ENCODE peak calls at places on chromosomes 6 and 20, in eight cellular contexts. H is fibroblast of lung; T is heart left ventricle; A is mucosa of descending colon; I is left ventricle myocardium inferior; K is upper lobe of left lung; M is MM.1S; O is CD8-positive, alpha-beta T cell. G is an unnamed sample. For H3K36me3 and H3K9me3, the result is how much of the 10 kb centered on the place peaks cover.

GRCh38 chr20:401682-402495 is 6.2 kb upstream of the RBCK1 start:
- DNase-seq in M (no peak), T (no peak), H (peak), K (no peak), I (no peak), O (no peak), A (peak), G (no peak)

GRCh38 chr20:53872561-53873248 is 197.7 kb downstream of the BCAS1 start:
- DNase-seq in O (peak), M (peak), K (no peak), T (no peak), I (no peak), A (peak), H (peak), G (no peak)

GRCh38 chr6:130161627-130162404 is 60.9 kb downstream of the SAMD3 start:
- DNase-seq in M (no peak), O (no peak), A (peak), H (peak), T (no peak), I (no peak), K (no peak), G (no peak)

GRCh38 chr6:117549606-117550005 is 52.7 kb downstream of the GOPC start:
- DNase-seq in M (peak), O (no peak), I (no peak), H (no peak), T (no peak), A (peak), K (no peak), G (no peak)

GRCh38 chr6:147194652-147195403 is 9.4 kb upstream of the STXBP5 start:
- DNase-seq in M (no peak), H (peak), T (no peak), A (no peak), O (no peak), I (no peak), K (no peak), G (no peak)

GRCh38 chr6:44117397-44118128 is 9.7 kb downstream of the MRPL14 start:
- DNase-seq in A (no peak), I (no peak), M (peak), K (no peak), H (no peak), T (no peak), O (no peak), G (no peak)

GRCh38 chr20:32452776-32453466 is 94.8 kb downstream of the ASXL1 start:
- DNase-seq in K (no peak), T (no peak), H (no peak), A (no peak), I (no peak), O (no peak), M (no peak), G (peak)

GRCh38 chr6:68778356-68779020 is 143.4 kb downstream of the ADGRB3 start:
- DNase-seq in K (no peak), I (no peak), A (no peak), H (peak), T (peak), M (peak), O (no peak), G (no peak)

GRCh38 chr20:32483351-32484220 is 101.5 kb downstream of the NOL4L start:
- DNase-seq in A (peak), K (peak), T (peak), O (peak), M (peak), H (peak), I (peak), G (peak)

GRCh38 chr20:48921883-48922867 is 664 bp downstream of the ARFGEF2 start:
- DNase-seq in I (peak), K (no peak), T (peak), O (no peak), M (peak), H (peak), A (peak), G (peak)

GRCh38 chr6:125789576-125790402 is 971 bp upstream of the NCOA7 start:
- DNase-seq in A (peak), I (peak), O (peak), M (peak), T (peak), H (peak), K (peak), G (peak)

DNA sequence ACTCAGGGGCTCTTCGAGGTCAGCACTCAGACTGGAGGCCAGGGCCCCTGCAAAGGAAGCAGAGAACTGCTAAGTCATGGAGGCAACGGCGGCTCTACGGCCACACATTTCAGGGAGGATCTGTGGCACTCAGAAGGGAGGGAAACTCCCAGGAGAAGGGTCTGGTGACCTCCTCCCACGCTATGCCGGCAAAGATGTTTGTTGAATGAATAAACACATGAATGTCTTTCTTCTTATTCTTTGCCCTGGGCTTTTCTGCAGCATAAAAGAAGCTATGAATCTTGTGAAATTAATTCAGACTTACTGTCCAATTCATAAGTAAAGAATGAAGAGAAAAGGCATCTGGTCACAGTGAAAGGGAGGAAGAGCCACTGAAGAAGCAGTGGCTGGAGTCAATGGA is 25.3 kb downstream of the INSM1 start:
- DNase-seq in H (no peak), M (no peak), O (no peak), K (no peak), I (no peak), A (no peak), T (no peak), G (no peak)
- H3K36me3 ChIP-seq in H (under half), M (under half), O (under half), K (half or more), I (half or more), A (under half), T (under half), G (half or more)

GRCh38 chr20:62352402-62353288 is 14.5 kb downstream of the LAMA5 start:
- DNase-seq in H (no peak), T (peak), O (no peak), A (no peak), K (peak), M (no peak), I (peak), G (peak)
- TF ChIP-seq CTCF in H (no peak), T (no peak), O (no peak), A (no peak), K (no peak), M (no peak), I (peak), G (peak)

DNA sequence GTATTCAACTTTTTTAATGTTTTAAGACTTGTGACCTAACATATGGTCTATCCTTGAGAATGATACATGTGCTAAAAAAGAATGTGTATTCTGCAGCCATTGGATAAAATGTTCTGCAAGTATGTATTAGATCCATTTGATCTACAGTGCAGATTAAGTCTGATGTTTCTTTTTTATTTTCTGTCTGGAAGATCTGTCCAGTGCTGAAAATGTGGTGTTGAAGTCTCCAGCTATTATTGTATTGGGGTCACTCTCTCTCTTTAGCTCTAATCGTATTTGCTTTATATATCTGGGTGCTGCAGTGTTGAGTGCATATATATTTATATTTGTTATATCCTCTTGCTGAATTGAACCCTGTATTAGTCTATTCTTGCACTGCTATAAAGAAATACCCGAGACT is 44.2 kb upstream of the TRIM39 start:
- DNase-seq in M (no peak), K (no peak), T (no peak), I (no peak), A (no peak), O (no peak), H (no peak), G (no peak)
- H3K9me3 ChIP-seq in M (under half), K (half or more), T (under half), I (half or more), A (half or more), O (under half), H (under half), G (half or more)

DNA sequence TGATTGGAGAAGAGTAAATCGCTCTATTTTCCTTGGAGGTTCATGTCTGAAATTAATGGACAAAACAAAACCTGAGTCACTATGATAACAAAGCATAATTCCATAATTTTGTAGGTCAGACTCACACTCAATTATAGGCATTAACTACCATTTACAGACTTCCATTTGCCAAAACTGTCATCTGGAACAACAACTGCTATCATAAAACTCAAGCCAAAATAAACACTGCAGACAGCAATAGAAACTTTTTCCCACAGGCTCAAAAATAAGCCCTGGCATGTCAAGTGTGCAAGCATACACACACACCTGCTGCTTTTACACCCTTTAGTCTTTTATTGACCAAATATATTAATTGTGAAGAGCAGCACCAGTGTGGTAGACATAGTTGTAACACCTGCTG is 7.1 kb downstream of the MRPS10 start:
- DNase-seq in A (no peak), I (no peak), M (no peak), K (no peak), H (no peak), T (no peak), O (no peak), G (no peak)
- H3K36me3 ChIP-seq in A (under half), I (half or more), M (under half), K (half or more), H (under half), T (under half), O (under half), G (under half)

GRCh38 chr6:103124471-103124870 is 1731.0 kb downstream of the GRIK2 start:
- DNase-seq in O (no peak), I (no peak), A (no peak), K (no peak), H (no peak), M (no peak), T (no peak), G (no peak)

DNA sequence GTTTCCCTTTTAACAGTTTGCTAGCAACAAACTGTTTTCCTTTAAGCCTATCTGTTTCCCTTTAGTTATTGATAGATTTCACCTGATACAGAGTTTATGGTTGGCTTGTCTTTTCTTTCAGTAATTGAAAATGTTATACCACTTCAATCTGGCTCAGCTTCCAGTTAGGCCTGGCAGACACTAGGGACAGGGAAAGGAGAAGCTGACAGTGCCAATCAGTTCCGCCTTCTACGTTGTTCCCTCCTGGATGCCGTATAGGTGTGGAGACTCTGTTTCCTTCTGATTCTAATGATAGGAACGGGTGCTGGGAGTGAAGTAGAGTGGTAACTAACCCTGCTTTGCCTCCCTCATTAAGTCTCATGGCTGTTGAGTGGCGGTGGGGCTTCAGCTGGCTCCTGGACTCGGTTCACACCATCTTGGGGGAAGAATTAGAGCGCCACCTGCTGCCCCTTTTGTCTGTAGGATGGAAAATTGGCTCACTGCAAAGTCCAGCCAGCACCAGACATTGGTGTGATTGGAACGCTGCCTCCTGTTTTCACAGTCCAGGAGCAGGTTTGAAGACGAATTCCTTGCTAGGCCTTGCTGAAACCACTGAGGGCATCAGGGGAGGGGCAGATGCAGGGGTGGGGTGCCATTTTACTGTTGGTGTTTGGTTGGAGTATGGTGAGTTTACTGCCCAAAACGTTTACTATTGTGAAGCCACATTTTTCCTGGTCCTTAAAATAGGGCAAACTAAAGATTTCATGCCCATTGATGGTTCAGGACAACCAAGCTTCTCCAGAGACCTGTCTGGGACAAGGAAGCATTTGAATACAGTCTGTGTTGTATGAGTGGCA is 1729.5 kb downstream of the GRIK2 start:
- DNase-seq in I (no peak), K (no peak), T (peak), M (peak), A (peak), O (no peak), H (peak), G (no peak)
- TF ChIP-seq CTCF in I (peak), K (peak), T (peak), M (peak), A (no peak), O (no peak), H (peak), G (no peak)

DNA sequence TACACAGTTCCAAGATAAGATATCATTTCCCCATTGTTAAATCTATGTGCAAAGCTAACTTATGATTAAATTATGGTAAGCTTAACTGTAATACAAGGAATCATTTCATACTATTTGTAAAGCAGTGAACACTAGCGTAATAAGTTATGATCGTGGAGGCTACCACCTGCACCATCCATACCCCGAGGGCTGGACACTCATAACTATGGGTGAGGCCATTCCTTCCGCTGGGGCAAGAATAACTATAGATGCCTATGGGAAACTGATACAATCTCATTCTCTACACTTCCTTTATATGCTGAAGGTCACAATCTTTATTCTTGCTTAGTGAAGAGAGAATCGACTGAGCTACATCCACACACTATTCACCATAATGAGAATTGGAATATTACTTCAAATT is 916.0 kb upstream of the FLRT3 start:
- DNase-seq in M (no peak), K (no peak), T (no peak), I (no peak), O (no peak), A (no peak), H (no peak), G (no peak)
- H3K9me3 ChIP-seq in M (under half), K (under half), T (under half), I (under half), O (under half), A (under half), H (under half), G (under half)

GRCh38 chr6:160092602-160093001 is 29.0 kb upstream of the SLC22A1 start:
- DNase-seq in A (no peak), T (no peak), M (no peak), O (no peak), H (no peak), K (peak), I (no peak), G (no peak)
- H3K36me3 ChIP-seq in A (under half), T (under half), M (under half), O (half or more), H (under half), K (half or more), I (half or more), G (half or more)

DNA sequence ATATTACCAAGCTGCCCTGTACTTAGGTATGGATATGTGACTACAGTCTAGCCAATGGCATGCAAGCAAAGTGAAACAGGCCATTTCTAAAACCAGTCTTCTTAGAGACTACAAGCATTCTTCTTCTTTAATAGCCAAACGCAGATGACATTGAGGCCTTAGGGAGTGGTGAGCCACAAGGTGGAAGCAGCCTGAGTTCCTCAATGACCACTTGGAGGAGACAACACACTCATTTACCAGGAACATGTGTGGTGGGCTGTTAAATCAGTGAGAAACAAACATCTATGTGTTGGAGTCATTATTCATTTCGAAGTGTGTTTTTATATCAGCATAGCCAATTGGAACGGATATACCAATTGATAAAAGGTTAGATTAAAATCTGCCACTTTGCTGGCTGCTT is 122.0 kb downstream of the GFRAL start:
- DNase-seq in K (no peak), O (no peak), H (peak), M (no peak), A (no peak), I (no peak), T (no peak), G (no peak)
- TF ChIP-seq CTCF in K (no peak), O (no peak), H (peak), M (peak), A (no peak), I (no peak), T (no peak), G (no peak)

GRCh38 chr6:137190710-137191109 is 17.3 kb upstream of the IL22RA2 start:
- DNase-seq in K (no peak), O (no peak), H (no peak), A (no peak), T (no peak), I (no peak), M (no peak), G (no peak)

GRCh38 chr6:137182654-137183073 is 9.2 kb upstream of the IL22RA2 start:
- DNase-seq in I (no peak), M (no peak), H (no peak), A (no peak), T (no peak), K (no peak), O (no peak), G (no peak)

GRCh38 chr6:137181876-137182653 is 8.6 kb upstream of the IL22RA2 start:
- DNase-seq in A (no peak), O (no peak), M (no peak), K (no peak), T (no peak), H (no peak), I (no peak), G (no peak)

GRCh38 chr6:137188855-137189254 is 15.4 kb upstream of the IL22RA2 start:
- DNase-seq in M (no peak), H (peak), O (no peak), I (no peak), A (no peak), T (no peak), K (no peak), G (no peak)

GRCh38 chr6:137185290-137185689 is 11.8 kb upstream of the IL22RA2 start:
- DNase-seq in K (no peak), A (no peak), T (no peak), I (no peak), M (no peak), H (no peak), O (no peak), G (no peak)
- H3K9me3 ChIP-seq in K (under half), A (half or more), T (under half), I (half or more), M (under half), H (under half), O (under half), G (under half)

G was measured in psoas muscle.